ENCODE peak calls at places on chromosomes 1 and 21, in seven cellular contexts. One of them, this sample, is unnamed. For H3K27me3 and H3K9me3, the result is how much of the 10 kb centered on the place peaks cover.

GRCh38 chr1:226050133-226050532 is 12.4 kb upstream of the H3-3A start:
- DNase-seq in MM.1S: no peak
- DNase-seq in HCT116: no peak
- DNase-seq in neural progenitor cell: no peak
- DNase-seq in GM23248: no peak
- DNase-seq in SK-N-SH: no peak
- DNase-seq in hepatocyte: no peak
- DNase-seq in this sample: no peak

GRCh38 chr1:84960371-84960770 is 36.5 kb downstream of the MCOLN2 start:
- DNase-seq in MM.1S: no peak
- DNase-seq in HCT116: no peak
- DNase-seq in neural progenitor cell: no peak
- DNase-seq in GM23248: peak
- DNase-seq in SK-N-SH: no peak
- DNase-seq in hepatocyte: peak
- DNase-seq in this sample: peak

GRCh38 chr1:107430540-107431228 is 289.8 kb downstream of the NTNG1 start:
- DNase-seq in MM.1S: peak
- DNase-seq in HCT116: no peak
- DNase-seq in neural progenitor cell: peak
- DNase-seq in GM23248: peak
- DNase-seq in SK-N-SH: peak
- DNase-seq in hepatocyte: peak
- DNase-seq in this sample: peak

GRCh38 chr1:113940365-113941244 is 11.5 kb downstream of the HIPK1 start:
- DNase-seq in MM.1S: peak
- DNase-seq in HCT116: no peak
- DNase-seq in neural progenitor cell: no peak
- DNase-seq in GM23248: no peak
- DNase-seq in SK-N-SH: no peak
- DNase-seq in hepatocyte: no peak
- DNase-seq in this sample: no peak

GRCh38 chr1:114345930-114346479 is 165.0 kb downstream of the TRIM33 start:
- DNase-seq in MM.1S: no peak
- DNase-seq in HCT116: no peak
- DNase-seq in neural progenitor cell: peak
- DNase-seq in GM23248: peak
- DNase-seq in SK-N-SH: peak
- DNase-seq in hepatocyte: peak
- DNase-seq in this sample: no peak

GRCh38 chr1:42620307-42620706 is 37.9 kb upstream of the PPIH start:
- DNase-seq in MM.1S: no peak
- DNase-seq in HCT116: no peak
- DNase-seq in neural progenitor cell: no peak
- DNase-seq in GM23248: no peak
- DNase-seq in SK-N-SH: no peak
- DNase-seq in hepatocyte: no peak
- DNase-seq in this sample: no peak

GRCh38 chr1:80915491-80915890 is 885.2 kb upstream of the ADGRL2 start:
- DNase-seq in MM.1S: no peak
- DNase-seq in HCT116: no peak
- DNase-seq in neural progenitor cell: no peak
- DNase-seq in GM23248: no peak
- DNase-seq in SK-N-SH: no peak
- DNase-seq in hepatocyte: no peak
- DNase-seq in this sample: no peak

GRCh38 chr21:33402011-33402979 is 918 bp upstream of the IFNGR2 start:
- DNase-seq in MM.1S: no peak
- DNase-seq in HCT116: no peak
- DNase-seq in neural progenitor cell: peak
- DNase-seq in GM23248: peak
- DNase-seq in SK-N-SH: peak
- DNase-seq in hepatocyte: peak
- DNase-seq in this sample: no peak

GRCh38 chr21:44836666-44837471 is 19.0 kb upstream of the SUMO3 start:
- DNase-seq in MM.1S: no peak
- DNase-seq in HCT116: no peak
- DNase-seq in neural progenitor cell: no peak
- DNase-seq in GM23248: peak
- DNase-seq in SK-N-SH: no peak
- DNase-seq in hepatocyte: peak
- DNase-seq in this sample: peak

GRCh38 chr1:3697104-3697503 is 44.8 kb downstream of the TP73 start:
- DNase-seq in MM.1S: no peak
- DNase-seq in HCT116: no peak
- DNase-seq in neural progenitor cell: no peak
- DNase-seq in GM23248: no peak
- DNase-seq in SK-N-SH: no peak
- DNase-seq in hepatocyte: no peak
- DNase-seq in this sample: no peak

GRCh38 chr1:247110627-247111258 is 6.6 kb upstream of the ZNF669 start:
- DNase-seq in MM.1S: no peak
- DNase-seq in HCT116: no peak
- DNase-seq in neural progenitor cell: peak
- DNase-seq in GM23248: peak
- DNase-seq in SK-N-SH: no peak
- DNase-seq in hepatocyte: peak
- DNase-seq in this sample: peak

GRCh38 chr1:21613072-21613867 is 55.9 kb downstream of the RAP1GAP start:
- DNase-seq in MM.1S: no peak
- DNase-seq in HCT116: no peak
- DNase-seq in neural progenitor cell: no peak
- DNase-seq in GM23248: no peak
- DNase-seq in SK-N-SH: no peak
- DNase-seq in hepatocyte: no peak
- DNase-seq in this sample: no peak

GRCh38 chr1:21608813-21609212 is 60.3 kb downstream of the RAP1GAP start:
- DNase-seq in MM.1S: no peak
- DNase-seq in HCT116: no peak
- DNase-seq in neural progenitor cell: no peak
- DNase-seq in GM23248: no peak
- DNase-seq in SK-N-SH: no peak
- DNase-seq in hepatocyte: no peak
- DNase-seq in this sample: no peak

GRCh38 chr1:21610989-21611388 is 58.2 kb downstream of the RAP1GAP start:
- DNase-seq in MM.1S: no peak
- DNase-seq in HCT116: no peak
- DNase-seq in neural progenitor cell: no peak
- DNase-seq in GM23248: no peak
- DNase-seq in SK-N-SH: no peak
- DNase-seq in hepatocyte: no peak
- DNase-seq in this sample: no peak

GRCh38 chr1:21607549-21608529 is 61.3 kb downstream of the RAP1GAP start:
- DNase-seq in MM.1S: peak
- DNase-seq in HCT116: peak
- DNase-seq in neural progenitor cell: peak
- DNase-seq in GM23248: peak
- DNase-seq in SK-N-SH: peak
- DNase-seq in hepatocyte: peak
- DNase-seq in this sample: peak

DNA sequence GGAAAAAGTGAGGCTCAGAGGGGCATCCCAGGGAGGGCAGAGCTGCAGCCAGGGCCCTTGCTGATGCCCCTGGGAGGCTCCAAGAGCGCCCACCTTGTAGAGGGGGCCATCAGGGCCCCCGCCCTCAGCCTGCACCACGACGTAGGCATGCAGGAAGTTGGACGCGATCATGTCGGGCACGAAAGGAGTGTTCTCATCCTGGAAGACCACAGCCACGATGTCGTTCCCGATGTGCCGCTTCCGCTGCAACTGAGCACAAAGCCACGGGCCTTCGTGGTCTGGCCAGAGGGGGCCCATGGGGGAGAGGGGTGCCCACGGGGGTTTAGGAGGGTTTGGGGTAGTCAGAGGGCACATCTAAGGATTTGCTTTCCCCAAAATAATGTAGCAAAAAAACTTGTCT is 59.1 kb downstream of the RAP1GAP start:
- DNase-seq in MM.1S: no peak
- DNase-seq in HCT116: no peak
- DNase-seq in neural progenitor cell: no peak
- DNase-seq in GM23248: no peak
- DNase-seq in SK-N-SH: no peak
- DNase-seq in hepatocyte: no peak
- DNase-seq in this sample: no peak
- H3K27me3 ChIP-seq in MM.1S: half or more
- H3K27me3 ChIP-seq in HCT116: under half
- H3K27me3 ChIP-seq in neural progenitor cell: under half
- H3K27me3 ChIP-seq in GM23248: under half
- H3K27me3 ChIP-seq in SK-N-SH: under half
- H3K27me3 ChIP-seq in hepatocyte: under half
- H3K27me3 ChIP-seq in this sample: under half

DNA sequence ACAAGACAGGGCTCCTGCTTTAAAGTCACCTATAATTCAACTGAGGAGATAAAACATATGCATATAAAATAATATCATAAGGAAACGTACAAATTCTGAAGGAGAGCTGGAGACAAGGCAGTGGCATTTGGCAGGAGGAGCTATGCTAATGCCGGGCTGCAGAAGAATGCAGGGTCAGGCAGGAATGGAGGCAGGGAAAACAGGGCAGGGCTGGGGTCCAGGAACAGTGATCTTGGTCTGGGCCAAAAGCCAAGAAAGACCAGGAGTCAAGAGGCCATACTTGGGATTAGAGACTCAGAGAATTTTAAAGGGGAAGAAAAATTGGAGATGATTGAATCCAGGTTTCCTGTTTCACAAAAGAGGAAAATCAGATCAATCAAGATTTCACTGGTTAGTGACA is 20.0 kb upstream of the BRDT start:
- DNase-seq in MM.1S: no peak
- DNase-seq in HCT116: no peak
- DNase-seq in neural progenitor cell: peak
- DNase-seq in GM23248: peak
- DNase-seq in SK-N-SH: no peak
- DNase-seq in hepatocyte: peak
- DNase-seq in this sample: no peak
- TF ChIP-seq EZH2phosphoT487 in MM.1S: no peak
- TF ChIP-seq EZH2phosphoT487 in HCT116: no peak
- TF ChIP-seq EZH2phosphoT487 in neural progenitor cell: no peak
- TF ChIP-seq EZH2phosphoT487 in GM23248: no peak
- TF ChIP-seq EZH2phosphoT487 in SK-N-SH: no peak
- TF ChIP-seq EZH2phosphoT487 in hepatocyte: no peak
- TF ChIP-seq EZH2phosphoT487 in this sample: no peak

GRCh38 chr1:219236095-219236494 is 62.4 kb downstream of the LYPLAL1 start:
- DNase-seq in MM.1S: no peak
- DNase-seq in HCT116: no peak
- DNase-seq in neural progenitor cell: no peak
- DNase-seq in GM23248: no peak
- DNase-seq in SK-N-SH: no peak
- DNase-seq in hepatocyte: no peak
- DNase-seq in this sample: no peak
- H3K9me3 ChIP-seq in MM.1S: under half
- H3K9me3 ChIP-seq in HCT116: under half
- H3K9me3 ChIP-seq in neural progenitor cell: under half
- H3K9me3 ChIP-seq in GM23248: under half
- H3K9me3 ChIP-seq in SK-N-SH: under half
- H3K9me3 ChIP-seq in hepatocyte: under half
- H3K9me3 ChIP-seq in this sample: under half

GRCh38 chr1:97384294-97384952 is 536.4 kb downstream of the DPYD start:
- DNase-seq in MM.1S: no peak
- DNase-seq in HCT116: peak
- DNase-seq in neural progenitor cell: no peak
- DNase-seq in GM23248: peak
- DNase-seq in SK-N-SH: no peak
- DNase-seq in hepatocyte: no peak
- DNase-seq in this sample: peak
- H3K27me3 ChIP-seq in MM.1S: under half
- H3K27me3 ChIP-seq in HCT116: under half
- H3K27me3 ChIP-seq in neural progenitor cell: under half
- H3K27me3 ChIP-seq in GM23248: under half
- H3K27me3 ChIP-seq in SK-N-SH: under half
- H3K27me3 ChIP-seq in hepatocyte: under half
- H3K27me3 ChIP-seq in this sample: under half

DNA sequence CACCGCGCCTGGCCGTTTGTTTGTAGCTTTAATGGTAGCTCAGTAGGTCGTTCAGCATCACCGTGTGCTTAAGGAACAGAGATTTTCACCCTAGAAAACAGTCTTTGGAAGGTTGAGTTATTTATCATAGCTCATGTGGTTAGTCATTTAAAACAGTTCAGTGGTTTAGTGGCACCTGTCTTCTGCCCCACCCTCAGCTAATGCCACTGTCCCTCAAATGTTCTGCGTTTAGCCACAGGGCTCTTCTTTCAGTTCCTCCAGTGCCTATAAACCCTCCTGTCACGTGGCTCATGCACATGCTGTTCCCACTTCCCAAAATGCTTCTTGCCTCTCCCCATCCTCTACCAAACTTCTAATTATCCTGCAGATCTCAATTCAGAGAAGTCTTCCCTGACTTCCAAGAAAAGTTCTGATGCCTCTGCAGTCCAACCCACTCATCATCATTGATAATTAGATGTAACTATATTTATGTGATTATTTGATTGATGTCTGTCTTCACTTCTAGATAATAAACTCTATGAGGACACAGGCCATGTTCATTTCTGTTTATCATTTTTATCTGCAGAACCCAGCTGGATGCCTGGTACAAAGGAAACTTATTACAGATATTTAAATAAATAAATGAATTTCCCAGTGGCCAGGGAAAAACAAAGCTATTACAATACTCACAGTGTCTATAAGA is 14.4 kb upstream of the DIPK1A start:
- DNase-seq in MM.1S: peak
- DNase-seq in HCT116: no peak
- DNase-seq in neural progenitor cell: no peak
- DNase-seq in GM23248: no peak
- DNase-seq in SK-N-SH: no peak
- DNase-seq in hepatocyte: no peak
- DNase-seq in this sample: no peak
- TF ChIP-seq EZH2phosphoT487 in MM.1S: no peak
- TF ChIP-seq EZH2phosphoT487 in HCT116: no peak
- TF ChIP-seq EZH2phosphoT487 in neural progenitor cell: no peak
- TF ChIP-seq EZH2phosphoT487 in GM23248: no peak
- TF ChIP-seq EZH2phosphoT487 in SK-N-SH: no peak
- TF ChIP-seq EZH2phosphoT487 in hepatocyte: no peak
- TF ChIP-seq EZH2phosphoT487 in this sample: no peak